ENCODE peak calls at places on chromosome 22, in eight cellular contexts. V, L, T, N, X, W, E and D are unnamed samples.

GRCh38 chr22:49678137-49678841 is 149.4 kb downstream of the BRD1 start:
- DNase-seq in L (no peak), V (no peak), N (no peak), X (no peak), W (no peak), E (no peak), T (no peak), D (no peak)

GRCh38 chr22:23306438-23306921 is 126.2 kb downstream of the BCR start:
- DNase-seq in W (no peak), N (peak), E (no peak), V (no peak), T (no peak), L (no peak), X (no peak), D (no peak)

GRCh38 chr22:36211237-36211881 is 9.8 kb upstream of the APOL4 start:
- DNase-seq in V (no peak), E (no peak), X (no peak), W (no peak), T (no peak), L (no peak), N (no peak), D (no peak)

GRCh38 chr22:35597692-35598395 is 19.3 kb downstream of the MB start:
- DNase-seq in X (no peak), W (no peak), V (peak), E (no peak), N (no peak), T (no peak), L (no peak), D (no peak)

GRCh38 chr22:36326178-36327161 is 61.3 kb downstream of the MYH9 start:
- DNase-seq in V (no peak), X (no peak), L (no peak), E (no peak), T (no peak), W (no peak), N (no peak), D (no peak)

GRCh38 chr22:44172370-44173108 is 8.2 kb upstream of the PARVG start:
- DNase-seq in T (no peak), X (no peak), N (no peak), V (peak), L (peak), W (no peak), E (no peak), D (peak)

GRCh38 chr22:40954095-40954494 is 2.9 kb downstream of the RBX1 start:
- DNase-seq in L (no peak), V (no peak), W (no peak), T (no peak), N (no peak), X (no peak), E (no peak), D (no peak)

GRCh38 chr22:49589301-49589700 is 238.4 kb downstream of the BRD1 start:
- DNase-seq in L (no peak), W (no peak), N (no peak), X (no peak), V (no peak), E (no peak), T (no peak), D (no peak)

GRCh38 chr22:44419429-44419828 is 78.6 kb downstream of the RTL6 start:
- DNase-seq in X (no peak), L (no peak), N (no peak), E (no peak), V (no peak), T (no peak), W (peak), D (no peak)

GRCh38 chr22:40178417-40179409 is 988 bp downstream of the TNRC6B start:
- DNase-seq in W (peak), L (no peak), T (no peak), E (no peak), X (peak), V (no peak), N (no peak), D (peak)

GRCh38 chr22:37518509-37519267 is 527 bp downstream of the CARD10 start:
- DNase-seq in X (no peak), W (no peak), N (no peak), V (no peak), T (no peak), E (no peak), L (no peak), D (no peak)
- H3K4me3 ChIP-seq in X (peak), W (peak), N (peak), V (peak), T (peak), E (peak), L (peak), D (peak)

DNA sequence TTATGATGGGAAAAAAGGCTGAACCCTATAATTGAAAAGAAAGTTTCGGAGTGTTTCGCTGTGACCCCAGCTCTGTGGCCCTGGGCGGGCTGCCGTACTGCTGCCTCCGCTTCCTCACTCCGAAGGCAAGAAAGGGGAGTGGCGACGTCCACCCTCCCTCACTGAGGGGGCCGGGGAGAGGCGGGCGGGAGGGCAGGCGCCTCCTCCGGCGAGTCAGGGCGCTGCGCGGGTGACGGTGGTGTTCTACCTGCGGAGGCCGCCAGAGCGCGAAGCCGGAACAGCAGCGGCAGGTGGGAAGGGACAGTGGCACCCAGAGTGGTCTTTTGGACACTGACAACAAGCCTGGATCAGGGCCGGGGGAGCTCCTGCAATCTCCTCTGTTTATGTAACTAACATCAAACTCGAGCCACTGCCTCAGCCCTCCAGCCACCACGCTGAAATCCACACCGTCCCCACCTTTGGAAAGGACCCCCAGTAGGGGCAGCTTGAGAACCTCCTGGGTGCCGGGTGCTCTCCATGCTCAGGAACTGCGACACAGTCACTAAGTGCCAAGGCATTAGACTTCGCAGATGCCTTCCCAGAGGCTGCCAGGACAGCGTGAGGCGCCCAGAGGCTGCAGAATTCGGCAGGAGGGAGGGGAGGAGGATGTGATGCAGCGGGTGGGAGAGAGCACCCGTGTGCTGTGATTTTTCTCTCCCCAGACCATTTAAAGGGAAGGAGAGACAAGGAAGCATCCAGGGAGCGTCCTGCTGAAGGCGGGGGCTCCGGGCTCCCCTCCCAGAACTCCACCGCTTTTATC is 25.5 kb downstream of the BID start:
- DNase-seq in N (peak), V (no peak), E (no peak), L (no peak), X (no peak), T (no peak), W (no peak), D (no peak)
- H3K27ac ChIP-seq in N (no peak), V (no peak), E (no peak), L (no peak), X (no peak), T (no peak), W (no peak), D (no peak)

GRCh38 chr22:39017596-39018365 is 3.1 kb upstream of the APOBEC3D start:
- DNase-seq in T (no peak), E (no peak), X (no peak), L (no peak), N (no peak), W (no peak), V (no peak), D (no peak)
- TF ChIP-seq CTCF in T (no peak), E (no peak), X (no peak), L (no peak), N (no peak), W (no peak), V (no peak), D (no peak)

GRCh38 chr22:30195245-30196140 is 51.1 kb downstream of the LIF start:
- DNase-seq in V (no peak), X (no peak), N (no peak), L (no peak), E (no peak), W (peak), T (no peak), D (no peak)

GRCh38 chr22:30198152-30198845 is 48.3 kb downstream of the LIF start:
- DNase-seq in L (no peak), W (no peak), E (no peak), V (no peak), N (no peak), X (no peak), T (no peak), D (no peak)

GRCh38 chr22:30196867-30197336 is 49.7 kb downstream of the LIF start:
- DNase-seq in N (no peak), V (no peak), T (no peak), L (no peak), E (no peak), W (no peak), X (no peak), D (no peak)

GRCh38 chr22:30196141-30196866 is 50.3 kb downstream of the LIF start:
- DNase-seq in X (peak), T (peak), L (peak), V (peak), W (peak), N (peak), E (peak), D (no peak)

DNA sequence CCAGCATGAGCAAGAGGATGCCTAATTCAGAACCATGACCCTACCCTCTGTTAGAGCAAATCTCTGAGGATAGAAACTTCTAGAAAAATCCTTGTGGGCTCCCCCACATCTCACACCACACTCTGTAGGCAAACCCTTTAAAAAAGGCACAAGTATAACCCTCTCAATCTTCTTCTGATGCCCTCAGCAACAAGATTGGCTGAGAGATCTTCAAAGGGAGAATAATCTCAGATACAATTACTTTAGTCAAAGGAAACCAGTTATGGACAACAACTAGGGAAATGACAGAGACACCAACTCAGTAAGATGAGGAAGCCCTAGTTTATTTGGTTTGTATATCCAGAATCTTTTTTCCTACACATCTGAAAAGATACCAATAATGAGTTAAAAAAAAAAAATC is 49.2 kb downstream of the LIF start:
- DNase-seq in T (no peak), V (no peak), W (no peak), X (no peak), N (no peak), L (no peak), E (no peak), D (no peak)
- H3K4me3 ChIP-seq in T (peak), V (no peak), W (no peak), X (no peak), N (no peak), L (no peak), E (no peak), D (no peak)

DNA sequence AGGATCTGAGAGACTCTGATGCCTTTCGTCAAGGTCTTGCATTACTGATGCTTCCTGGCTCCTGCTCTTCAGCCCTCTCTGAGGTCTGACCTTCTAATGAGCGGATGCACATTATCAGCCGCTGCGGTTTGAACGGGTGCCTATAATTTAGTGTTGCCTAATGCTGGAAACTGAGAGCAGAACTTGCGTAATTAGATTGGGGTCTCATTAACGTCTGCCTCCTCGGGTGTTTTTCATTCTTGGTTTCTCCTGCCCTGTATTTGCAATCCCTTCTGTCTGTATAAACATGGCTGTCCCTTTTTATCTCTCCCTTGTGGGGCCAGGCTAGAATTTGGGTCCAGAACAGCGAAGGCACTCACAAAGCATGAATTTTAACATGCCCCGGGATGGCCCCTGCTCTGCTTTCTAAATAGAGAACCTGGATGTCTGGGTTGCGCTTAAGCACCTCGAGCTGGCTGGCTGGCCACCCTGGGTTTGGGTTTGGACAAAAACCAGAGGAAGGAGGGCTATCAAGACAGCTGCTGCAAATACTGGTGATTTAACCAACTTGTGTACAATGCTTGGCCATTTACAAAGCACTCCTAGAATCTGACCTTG is 118.6 kb downstream of the TIMP3 start:
- DNase-seq in E (no peak), X (no peak), V (peak), L (no peak), W (no peak), T (no peak), N (peak), D (no peak)
- H3K27ac ChIP-seq in E (no peak), X (no peak), V (no peak), L (no peak), W (no peak), T (no peak), N (peak), D (no peak)

DNA sequence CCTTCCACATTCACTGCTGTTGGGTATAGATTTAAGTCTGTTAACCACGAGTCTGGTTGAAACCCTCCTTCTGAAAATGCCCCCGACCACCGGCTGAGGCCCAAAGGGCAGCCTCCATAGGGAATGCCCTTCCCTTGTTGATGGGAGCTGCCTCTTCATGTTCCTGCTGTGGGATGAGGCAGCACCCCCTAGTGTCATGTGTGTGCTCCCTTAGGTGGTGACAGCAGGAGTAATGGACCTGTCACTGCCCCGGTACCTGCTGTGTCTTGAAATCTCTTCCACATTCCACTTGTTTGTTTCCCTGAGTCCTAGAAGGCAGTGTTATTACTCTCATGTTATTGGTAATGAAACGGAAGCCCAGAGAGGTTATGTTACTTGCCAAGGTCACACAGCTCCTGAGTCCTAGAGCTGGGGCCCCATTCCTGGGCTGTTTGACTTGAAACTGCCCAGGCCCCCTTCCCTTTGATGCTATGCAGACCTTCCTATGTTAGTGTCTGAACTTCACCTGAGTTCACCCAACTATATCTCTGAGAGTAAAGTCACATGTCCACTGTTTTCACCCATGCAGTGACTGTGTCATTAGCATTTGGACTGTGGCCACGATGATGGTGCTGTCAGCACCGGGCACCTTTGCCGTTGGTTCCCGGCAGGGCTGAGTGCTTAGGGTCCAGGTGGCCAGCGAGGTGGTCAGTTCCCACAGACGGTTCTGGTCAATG is 234.3 kb downstream of the TBC1D22A start:
- DNase-seq in X (peak), N (no peak), E (no peak), T (no peak), W (peak), V (peak), L (no peak), D (no peak)
- TF ChIP-seq CTCF in X (peak), N (no peak), E (peak), T (peak), W (peak), V (no peak), L (no peak), D (no peak)

GRCh38 chr22:27575348-27575747 is 226.2 kb downstream of the MN1 start:
- DNase-seq in T (no peak), X (no peak), W (no peak), N (no peak), E (no peak), L (no peak), V (no peak), D (no peak)

GRCh38 chr22:27573992-27574391 is 227.6 kb downstream of the MN1 start:
- DNase-seq in T (no peak), E (no peak), X (no peak), W (no peak), N (no peak), L (no peak), V (no peak), D (no peak)

GRCh38 chr22:27574651-27575050 is 226.9 kb downstream of the MN1 start:
- DNase-seq in N (no peak), W (no peak), X (no peak), V (no peak), L (no peak), T (no peak), E (no peak), D (no peak)

GRCh38 chr22:27573280-27573711 is 228.3 kb downstream of the MN1 start:
- DNase-seq in N (no peak), V (no peak), L (no peak), W (no peak), E (no peak), T (no peak), X (no peak), D (no peak)

GRCh38 chr22:27572267-27572666 is 229.3 kb downstream of the MN1 start:
- DNase-seq in X (no peak), N (no peak), T (no peak), L (no peak), V (no peak), E (no peak), W (no peak), D (no peak)
- H3K4me3 ChIP-seq in X (no peak), N (no peak), T (no peak), L (no peak), V (no peak), E (no peak), W (no peak), D (no peak)

DNA sequence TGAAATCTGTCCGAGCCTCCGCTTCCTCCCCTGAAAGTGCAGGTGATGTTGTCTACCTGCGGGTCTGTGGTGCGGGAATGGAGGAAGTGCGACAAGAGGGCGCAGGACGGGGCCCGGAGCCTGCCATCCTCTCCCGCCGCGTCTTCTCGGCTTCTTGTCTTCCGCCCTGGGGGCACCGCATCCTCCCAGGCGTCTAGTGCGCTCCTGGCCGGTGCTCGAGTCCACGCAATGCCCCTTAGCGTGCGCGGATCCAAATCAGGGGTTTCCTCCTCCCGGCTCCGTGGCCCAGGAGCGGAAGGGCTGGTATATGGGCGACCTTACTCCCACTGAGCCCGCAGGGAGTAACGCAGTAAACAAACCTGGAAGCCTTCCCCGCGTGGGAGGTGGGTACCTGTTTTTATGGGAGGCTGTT is 405 bp downstream of the SFI1 start:
- DNase-seq in T (no peak), N (no peak), X (no peak), W (no peak), E (no peak), V (no peak), L (no peak), D (no peak)
- H3K27ac ChIP-seq in T (peak), N (peak), X (peak), W (peak), E (peak), V (peak), L (peak), D (peak)

DNA sequence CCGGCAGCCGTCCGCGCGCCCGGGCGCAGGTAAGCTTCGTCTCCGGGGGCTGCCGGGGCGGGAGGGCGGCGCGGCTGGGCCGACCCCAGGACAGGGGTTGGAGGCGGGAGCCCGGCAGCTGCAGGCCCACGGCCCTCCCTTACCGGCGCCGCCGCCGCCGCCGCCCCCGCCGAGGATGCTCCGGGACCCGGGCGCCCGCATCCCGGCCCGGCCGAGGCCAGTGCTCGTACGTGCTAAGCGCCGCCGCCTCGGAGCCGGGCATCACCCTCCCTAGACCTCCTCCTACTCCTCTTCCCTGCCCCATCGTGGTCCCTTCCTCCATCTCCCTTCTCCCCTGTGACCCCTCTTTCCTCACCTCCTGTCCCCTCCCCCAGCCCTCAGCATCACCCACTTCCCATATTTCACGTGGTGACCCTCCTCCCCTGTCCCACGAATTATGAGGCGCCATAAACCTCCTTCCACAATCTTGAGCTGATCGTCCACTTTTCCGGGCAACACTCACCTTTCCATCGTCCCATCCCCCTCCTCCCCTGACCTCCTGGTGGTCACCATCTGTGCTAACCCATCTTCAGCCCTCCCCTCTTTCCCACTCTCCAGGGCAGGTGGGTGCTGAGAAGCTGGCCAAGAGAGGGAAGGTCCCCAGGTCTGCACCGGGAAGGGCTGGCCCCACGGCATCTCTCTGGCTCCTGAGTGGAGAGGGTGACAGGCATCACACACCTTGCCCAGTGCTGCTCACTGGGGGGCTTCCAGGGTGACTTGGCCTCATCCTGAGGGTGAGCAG is 588 bp downstream of the ASPHD2 start:
- DNase-seq in E (no peak), N (peak), V (no peak), T (no peak), W (no peak), L (no peak), X (peak), D (no peak)
- TF ChIP-seq CTCF in E (no peak), N (no peak), V (no peak), T (no peak), W (no peak), L (no peak), X (no peak), D (no peak)